ENCODE peak calls at places on chromosomes 16 and 17, in seven cellular contexts. One of them, this sample, is unnamed.

GRCh38 chr16:54054237-54054780 is 232.3 kb downstream of the IRX3 start:
- DNase-seq in DND-41: no peak
- DNase-seq in stomach: no peak
- DNase-seq in BJ: no peak
- DNase-seq in tibial nerve: no peak
- DNase-seq in neural crest cell: no peak
- DNase-seq in body of pancreas: no peak
- DNase-seq in this sample: no peak

GRCh38 chr17:9875441-9875840 is 29.6 kb downstream of the RCVRN start:
- DNase-seq in DND-41: no peak
- DNase-seq in stomach: no peak
- DNase-seq in BJ: peak; percentile 50
- DNase-seq in tibial nerve: no peak
- DNase-seq in neural crest cell: no peak
- DNase-seq in body of pancreas: peak; percentile 38
- DNase-seq in this sample: peak; percentile 89

GRCh38 chr17:9768381-9768934 is 22.9 kb downstream of the DHRS7C start:
- DNase-seq in DND-41: no peak
- DNase-seq in stomach: no peak
- DNase-seq in BJ: no peak
- DNase-seq in tibial nerve: no peak
- DNase-seq in neural crest cell: peak; percentile 9
- DNase-seq in body of pancreas: no peak
- DNase-seq in this sample: peak; percentile 1

GRCh38 chr16:19410435-19411153 is 7.1 kb upstream of the TMC5 start:
- DNase-seq in DND-41: no peak
- DNase-seq in stomach: peak; percentile 75
- DNase-seq in BJ: no peak
- DNase-seq in tibial nerve: no peak
- DNase-seq in neural crest cell: peak; percentile 45
- DNase-seq in body of pancreas: peak; percentile 46
- DNase-seq in this sample: no peak

GRCh38 chr16:71328151-71328550 is 30.4 kb upstream of the CALB2 start:
- DNase-seq in DND-41: no peak
- DNase-seq in stomach: no peak
- DNase-seq in BJ: no peak
- DNase-seq in tibial nerve: no peak
- DNase-seq in neural crest cell: no peak
- DNase-seq in body of pancreas: no peak
- DNase-seq in this sample: no peak

GRCh38 chr17:76264425-76264754 is 758 bp upstream of the UBALD2 start:
- DNase-seq in DND-41: no peak
- DNase-seq in stomach: no peak
- DNase-seq in BJ: no peak
- DNase-seq in tibial nerve: no peak
- DNase-seq in neural crest cell: no peak
- DNase-seq in body of pancreas: no peak
- DNase-seq in this sample: no peak

GRCh38 chr17:57379237-57380054 is 123.1 kb downstream of the MSI2 start:
- DNase-seq in DND-41: no peak
- DNase-seq in stomach: no peak
- DNase-seq in BJ: no peak
- DNase-seq in tibial nerve: no peak
- DNase-seq in neural crest cell: no peak
- DNase-seq in body of pancreas: no peak
- DNase-seq in this sample: peak; percentile 40

GRCh38 chr17:45319239-45319703 is 2.5 kb upstream of the MAP3K14 start:
- DNase-seq in DND-41: no peak
- DNase-seq in stomach: no peak
- DNase-seq in BJ: no peak
- DNase-seq in tibial nerve: no peak
- DNase-seq in neural crest cell: no peak
- DNase-seq in body of pancreas: no peak
- DNase-seq in this sample: peak; percentile 78

GRCh38 chr17:68511671-68512246 is 471 bp upstream of the PRKAR1A start:
- DNase-seq in DND-41: peak; percentile 74
- DNase-seq in stomach: peak; percentile 69
- DNase-seq in BJ: peak; percentile 15
- DNase-seq in tibial nerve: peak; percentile 58
- DNase-seq in neural crest cell: peak; percentile 72
- DNase-seq in body of pancreas: peak; percentile 74
- DNase-seq in this sample: peak; percentile 50
- TF ChIP-seq CTCF in DND-41: no peak
- TF ChIP-seq CTCF in stomach: no peak
- TF ChIP-seq CTCF in BJ: no peak
- TF ChIP-seq CTCF in tibial nerve: no peak
- TF ChIP-seq CTCF in neural crest cell: no peak
- TF ChIP-seq CTCF in body of pancreas: no peak
- TF ChIP-seq CTCF in this sample: no peak

GRCh38 chr17:60311186-60311585 is 80.7 kb downstream of the USP32 start:
- DNase-seq in DND-41: no peak
- DNase-seq in stomach: no peak
- DNase-seq in BJ: no peak
- DNase-seq in tibial nerve: no peak
- DNase-seq in neural crest cell: no peak
- DNase-seq in body of pancreas: no peak
- DNase-seq in this sample: no peak

GRCh38 chr17:60318830-60319229 is 73.1 kb downstream of the USP32 start:
- DNase-seq in DND-41: no peak
- DNase-seq in stomach: no peak
- DNase-seq in BJ: no peak
- DNase-seq in tibial nerve: no peak
- DNase-seq in neural crest cell: no peak
- DNase-seq in body of pancreas: no peak
- DNase-seq in this sample: no peak

GRCh38 chr17:60314423-60314822 is 77.5 kb downstream of the USP32 start:
- DNase-seq in DND-41: no peak
- DNase-seq in stomach: no peak
- DNase-seq in BJ: no peak
- DNase-seq in tibial nerve: no peak
- DNase-seq in neural crest cell: no peak
- DNase-seq in body of pancreas: no peak
- DNase-seq in this sample: no peak

GRCh38 chr17:60311936-60312335 is 80.0 kb downstream of the USP32 start:
- DNase-seq in DND-41: no peak
- DNase-seq in stomach: no peak
- DNase-seq in BJ: no peak
- DNase-seq in tibial nerve: no peak
- DNase-seq in neural crest cell: no peak
- DNase-seq in body of pancreas: no peak
- DNase-seq in this sample: peak; percentile 80

GRCh38 chr17:60315650-60316049 is 76.3 kb downstream of the USP32 start:
- DNase-seq in DND-41: no peak
- DNase-seq in stomach: no peak
- DNase-seq in BJ: no peak
- DNase-seq in tibial nerve: no peak
- DNase-seq in neural crest cell: no peak
- DNase-seq in body of pancreas: no peak
- DNase-seq in this sample: no peak
- TF ChIP-seq CTCF in DND-41: peak; percentile 21
- TF ChIP-seq CTCF in stomach: no peak
- TF ChIP-seq CTCF in BJ: no peak
- TF ChIP-seq CTCF in tibial nerve: no peak
- TF ChIP-seq CTCF in neural crest cell: peak; percentile 22
- TF ChIP-seq CTCF in body of pancreas: no peak
- TF ChIP-seq CTCF in this sample: no peak

GRCh38 chr17:27533874-27534815 is 77.9 kb downstream of the KSR1 start:
- DNase-seq in DND-41: no peak
- DNase-seq in stomach: no peak
- DNase-seq in BJ: peak; percentile 78
- DNase-seq in tibial nerve: no peak
- DNase-seq in neural crest cell: no peak
- DNase-seq in body of pancreas: no peak
- DNase-seq in this sample: peak; percentile 97
- TF ChIP-seq CTCF in DND-41: no peak
- TF ChIP-seq CTCF in stomach: no peak
- TF ChIP-seq CTCF in BJ: no peak
- TF ChIP-seq CTCF in tibial nerve: no peak
- TF ChIP-seq CTCF in neural crest cell: no peak
- TF ChIP-seq CTCF in body of pancreas: no peak
- TF ChIP-seq CTCF in this sample: no peak

GRCh38 chr17:49325980-49326379 is 36.1 kb downstream of the ZNF652 start:
- DNase-seq in DND-41: no peak
- DNase-seq in stomach: no peak
- DNase-seq in BJ: no peak
- DNase-seq in tibial nerve: no peak
- DNase-seq in neural crest cell: no peak
- DNase-seq in body of pancreas: no peak
- DNase-seq in this sample: no peak
- TF ChIP-seq CTCF in DND-41: no peak
- TF ChIP-seq CTCF in stomach: no peak
- TF ChIP-seq CTCF in BJ: no peak
- TF ChIP-seq CTCF in tibial nerve: no peak
- TF ChIP-seq CTCF in neural crest cell: no peak
- TF ChIP-seq CTCF in body of pancreas: no peak
- TF ChIP-seq CTCF in this sample: no peak

DNA sequence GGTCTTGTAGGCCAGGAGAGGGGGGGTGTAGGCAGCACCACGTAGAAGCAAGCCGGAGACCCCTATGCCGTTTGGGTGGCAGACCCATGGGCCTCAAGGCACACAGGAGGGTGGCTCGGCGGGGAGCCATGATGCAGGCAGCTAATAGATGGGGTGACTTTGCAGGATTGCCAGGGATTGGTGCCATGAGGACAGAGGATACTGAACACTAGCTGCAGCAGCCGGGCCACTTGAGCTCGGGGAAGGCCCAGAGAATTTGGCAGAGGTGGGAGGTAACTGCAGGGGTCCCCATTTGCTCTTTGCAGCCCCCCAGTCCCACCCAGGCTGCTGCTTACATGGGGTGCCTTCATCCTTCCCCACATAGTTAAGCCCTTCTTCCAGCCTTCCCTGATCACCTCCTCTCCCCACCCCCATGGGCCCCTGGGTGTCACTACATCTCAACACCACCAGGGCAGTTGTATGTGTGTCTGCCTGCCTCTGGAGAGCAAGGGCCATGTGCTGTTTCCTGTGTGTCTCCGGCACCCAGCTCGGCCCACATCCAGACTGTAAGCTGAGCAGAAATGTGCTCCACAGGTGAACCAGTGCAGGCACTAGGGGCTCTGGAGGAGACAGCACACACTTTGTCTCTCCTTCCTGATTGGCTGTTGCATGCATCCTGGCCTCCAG is 52.1 kb downstream of the SREBF1 start:
- DNase-seq in DND-41: no peak
- DNase-seq in stomach: peak; percentile 43
- DNase-seq in BJ: no peak
- DNase-seq in tibial nerve: no peak
- DNase-seq in neural crest cell: no peak
- DNase-seq in body of pancreas: no peak
- DNase-seq in this sample: no peak
- TF ChIP-seq CTCF in DND-41: peak; percentile 27
- TF ChIP-seq CTCF in stomach: no peak
- TF ChIP-seq CTCF in BJ: peak; percentile 20
- TF ChIP-seq CTCF in tibial nerve: no peak
- TF ChIP-seq CTCF in neural crest cell: peak; percentile 44
- TF ChIP-seq CTCF in body of pancreas: no peak
- TF ChIP-seq CTCF in this sample: peak; percentile 24

GRCh38 chr17:42276609-42277341 is 584 bp upstream of the STAT5B start:
- DNase-seq in DND-41: no peak
- DNase-seq in stomach: peak; percentile 74
- DNase-seq in BJ: no peak
- DNase-seq in tibial nerve: peak; percentile 53
- DNase-seq in neural crest cell: peak; percentile 38
- DNase-seq in body of pancreas: peak; percentile 82
- DNase-seq in this sample: peak; percentile 77
- TF ChIP-seq CTCF in DND-41: no peak
- TF ChIP-seq CTCF in stomach: no peak
- TF ChIP-seq CTCF in BJ: no peak
- TF ChIP-seq CTCF in tibial nerve: no peak
- TF ChIP-seq CTCF in neural crest cell: no peak
- TF ChIP-seq CTCF in body of pancreas: no peak
- TF ChIP-seq CTCF in this sample: no peak

GRCh38 chr16:75227361-75228142 is 8.8 kb downstream of the CTRB1 start:
- DNase-seq in DND-41: no peak
- DNase-seq in stomach: no peak
- DNase-seq in BJ: no peak
- DNase-seq in tibial nerve: no peak
- DNase-seq in neural crest cell: no peak
- DNase-seq in body of pancreas: peak; percentile 77
- DNase-seq in this sample: no peak
- TF ChIP-seq CTCF in DND-41: no peak
- TF ChIP-seq CTCF in stomach: no peak
- TF ChIP-seq CTCF in BJ: no peak
- TF ChIP-seq CTCF in tibial nerve: no peak
- TF ChIP-seq CTCF in neural crest cell: no peak
- TF ChIP-seq CTCF in body of pancreas: no peak
- TF ChIP-seq CTCF in this sample: no peak

This sample was measured in astrocyte.